ENCODE peak calls at places on chromosomes 11 and 22, in five cellular contexts. X is WTC11, Q is GM20000, C is Peyer's patch, J is bronchial epithelial cell. F is an unnamed sample.

GRCh38 chr11:46039990-46040389 is 81.3 kb downstream of the PHF21A start:
- DNase-seq in C (no peak), Q (no peak), J (no peak), X (no peak), F (no peak)

GRCh38 chr22:43185860-43186261 is 1.1 kb downstream of the TTLL12 start:
- DNase-seq in Q (no peak), C (peak), X (no peak), J (peak), F (no peak)

GRCh38 chr11:78190374-78190773 is 1.7 kb downstream of the USP35 start:
- DNase-seq in J (no peak), Q (no peak), X (no peak), C (peak), F (no peak)

GRCh38 chr22:39724857-39725256 is 154.3 kb downstream of the CACNA1I start:
- DNase-seq in Q (no peak), X (no peak), J (no peak), C (no peak), F (no peak)

GRCh38 chr11:106482920-106483761 is 405.7 kb downstream of the AASDHPPT start:
- DNase-seq in Q (no peak), X (no peak), J (peak), C (no peak), F (no peak)

GRCh38 chr11:134535029-134536025 is 123.3 kb upstream of the B3GAT1 start:
- DNase-seq in C (no peak), Q (no peak), J (no peak), X (no peak), F (no peak)

GRCh38 chr11:29317669-29318068 is 699.2 kb downstream of the KCNA4 start:
- DNase-seq in C (no peak), Q (no peak), X (no peak), J (no peak), F (no peak)

GRCh38 chr11:78338138-78338537 is 79.5 kb downstream of the GAB2 start:
- DNase-seq in Q (no peak), X (no peak), C (no peak), J (no peak), F (no peak)

GRCh38 chr22:25827415-25827814 is 85.4 kb downstream of the MYO18B start:
- DNase-seq in Q (no peak), C (no peak), J (no peak), X (no peak), F (no peak)

GRCh38 chr11:14065153-14065552 is 102.6 kb downstream of the SPON1 start:
- DNase-seq in C (peak), X (no peak), J (no peak), Q (no peak), F (no peak)

GRCh38 chr11:104654414-104654813 is 243.8 kb downstream of the CASP12 start:
- DNase-seq in Q (no peak), J (no peak), C (no peak), X (no peak), F (no peak)

GRCh38 chr11:133064152-133064877 is 468.0 kb downstream of the OPCML start:
- DNase-seq in X (peak), C (peak), Q (peak), J (no peak), F (peak)

GRCh38 chr22:17257091-17257490 is 37.9 kb upstream of the ADA2 start:
- DNase-seq in X (peak), Q (no peak), C (no peak), J (no peak), F (no peak)

GRCh38 chr11:75893202-75893601 is 78.2 kb downstream of the UVRAG start:
- DNase-seq in X (no peak), C (no peak), J (no peak), Q (peak), F (peak)

GRCh38 chr11:64056213-64056785 is 20.6 kb downstream of the FLRT1 start:
- DNase-seq in C (no peak), Q (no peak), J (no peak), X (no peak), F (no peak)

GRCh38 chr11:109000531-109000930 is 335.7 kb downstream of the DDX10 start:
- DNase-seq in Q (no peak), X (no peak), J (peak), C (no peak), F (no peak)

GRCh38 chr11:43943357-43943930 is 1.0 kb downstream of the C11orf96 start:
- DNase-seq in Q (no peak), J (no peak), C (no peak), X (peak), F (no peak)

GRCh38 chr11:44858796-44859527 is 91.7 kb downstream of the TP53I11 start:
- DNase-seq in X (peak), Q (no peak), C (no peak), J (no peak), F (no peak)

GRCh38 chr11:93958991-93959390 is 62.2 kb upstream of the HEPHL1 start:
- DNase-seq in X (no peak), Q (no peak), C (no peak), J (no peak), F (no peak)

GRCh38 chr22:21791635-21792625 is 56.3 kb upstream of the YPEL1 start:
- DNase-seq in C (no peak), Q (peak), X (no peak), J (peak), F (peak)

GRCh38 chr11:1276061-1276790 is 33.2 kb downstream of the TOLLIP start:
- DNase-seq in C (no peak), J (no peak), X (no peak), Q (no peak), F (no peak)

GRCh38 chr11:129788278-129788677 is 27.4 kb upstream of the TMEM45B start:
- DNase-seq in Q (no peak), J (no peak), C (no peak), X (no peak), F (no peak)

GRCh38 chr11:31045335-31045734 is 324.2 kb downstream of the DCDC1 start:
- DNase-seq in C (no peak), Q (no peak), J (peak), X (no peak), F (no peak)
- TF ChIP-seq CTCF in C (no peak), Q (no peak), J (no peak), X (peak), F (no peak)

GRCh38 chr11:128201801-128202200 is 385.6 kb downstream of the ETS1 start:
- DNase-seq in C (no peak), X (no peak), Q (no peak), J (no peak), F (no peak)

GRCh38 chr11:128206476-128206875 is 380.9 kb downstream of the ETS1 start:
- DNase-seq in C (no peak), X (no peak), Q (no peak), J (peak), F (no peak)

GRCh38 chr11:128207861-128208321 is 379.5 kb downstream of the ETS1 start:
- DNase-seq in C (no peak), J (peak), X (no peak), Q (no peak), F (no peak)

GRCh38 chr11:128205796-128206195 is 381.6 kb downstream of the ETS1 start:
- DNase-seq in X (no peak), C (no peak), J (peak), Q (no peak), F (no peak)

GRCh38 chr11:128204898-128205297 is 382.5 kb downstream of the ETS1 start:
- DNase-seq in X (no peak), Q (no peak), J (no peak), C (no peak), F (no peak)
- TF ChIP-seq CTCF in X (no peak), Q (no peak), J (no peak), C (no peak), F (no peak)

GRCh38 chr11:47233989-47234668 is 14.5 kb downstream of the ACP2 start:
- DNase-seq in C (no peak), Q (no peak), J (peak), X (peak), F (no peak)
- TF ChIP-seq CTCF in C (no peak), Q (no peak), J (peak), X (no peak), F (no peak)

GRCh38 chr11:126793596-126793995 is 207.0 kb downstream of the KIRREL3 start:
- DNase-seq in X (no peak), C (no peak), Q (no peak), J (no peak), F (no peak)

GRCh38 chr11:126791991-126792390 is 208.6 kb downstream of the KIRREL3 start:
- DNase-seq in C (no peak), Q (no peak), X (no peak), J (no peak), F (no peak)

GRCh38 chr11:126790550-126790981 is 210.0 kb downstream of the KIRREL3 start:
- DNase-seq in C (no peak), J (peak), Q (no peak), X (peak), F (no peak)

DNA sequence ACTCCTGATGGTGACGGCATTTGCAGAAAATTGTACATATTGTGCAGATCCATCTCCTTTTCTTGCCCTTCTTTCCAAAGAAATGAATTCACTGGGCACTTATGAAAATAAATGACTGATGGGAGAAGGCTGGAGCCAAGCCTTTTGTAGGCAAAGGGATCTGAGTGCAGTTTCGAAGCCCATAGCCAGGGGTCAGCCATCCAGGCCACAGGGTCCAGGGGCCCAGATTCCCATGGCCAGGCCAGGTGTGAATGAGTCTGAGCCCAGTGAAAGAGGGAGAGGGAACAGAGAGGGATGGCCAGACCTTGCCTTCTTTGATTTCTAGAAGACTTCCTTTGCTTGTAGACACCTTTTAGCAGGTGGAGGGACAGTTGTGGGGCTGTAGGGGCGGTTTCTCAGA is 209.1 kb downstream of the KIRREL3 start:
- DNase-seq in C (no peak), J (no peak), Q (no peak), X (peak), F (no peak)
- TF ChIP-seq CTCF in C (no peak), J (no peak), Q (no peak), X (peak), F (no peak)

GRCh38 chr11:66494935-66495334 is 14.7 kb downstream of the DPP3 start:
- DNase-seq in J (no peak), C (no peak), Q (no peak), X (peak), F (no peak)
- TF ChIP-seq CTCF in J (no peak), C (no peak), Q (no peak), X (no peak), F (no peak)

GRCh38 chr11:4825132-4825531 is 4.0 kb downstream of the OR51F2 start:
- DNase-seq in C (no peak), J (no peak), Q (no peak), X (no peak), F (no peak)

GRCh38 chr11:4821021-4821420 is at the start of gene OR51F2:
- DNase-seq in C (no peak), X (no peak), J (no peak), Q (no peak), F (no peak)

GRCh38 chr11:4830909-4831308 is 9.8 kb downstream of the OR51F2 start:
- DNase-seq in X (no peak), J (no peak), Q (no peak), C (no peak), F (no peak)

DNA sequence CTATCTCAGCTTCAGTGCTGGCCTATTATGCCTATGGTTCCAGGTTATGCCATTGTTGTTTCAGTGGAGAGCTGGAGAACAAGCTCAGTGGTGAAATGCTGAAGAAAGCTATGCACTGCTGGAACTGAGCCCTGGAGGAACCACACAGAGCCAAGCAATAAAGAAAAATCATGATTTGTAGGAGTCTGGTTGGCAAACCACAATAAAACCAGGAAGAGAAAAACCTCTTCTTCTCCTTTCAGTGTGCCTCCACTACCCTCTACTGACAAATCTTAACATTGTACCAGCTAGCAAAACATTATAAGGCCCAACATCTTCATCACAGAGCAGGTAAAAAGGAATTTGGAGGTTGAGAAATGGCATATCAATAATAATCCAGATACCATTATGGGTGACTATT is 5.3 kb downstream of the OR51F2 start:
- DNase-seq in C (no peak), J (no peak), X (no peak), Q (no peak), F (no peak)
- TF ChIP-seq CTCF in C (peak), J (peak), X (peak), Q (no peak), F (no peak)

GRCh38 chr11:17768547-17768946 is 34.0 kb downstream of the KCNC1 start:
- DNase-seq in Q (no peak), X (no peak), C (peak), J (no peak), F (no peak)

GRCh38 chr11:17769218-17769617 is 34.6 kb downstream of the KCNC1 start:
- DNase-seq in X (no peak), J (no peak), C (no peak), Q (no peak), F (no peak)

GRCh38 chr11:17771415-17771814 is 36.8 kb downstream of the KCNC1 start:
- DNase-seq in Q (no peak), X (no peak), J (no peak), C (peak), F (no peak)

GRCh38 chr11:17770917-17771316 is 36.3 kb downstream of the KCNC1 start:
- DNase-seq in X (no peak), C (no peak), Q (no peak), J (peak), F (no peak)

GRCh38 chr11:17770048-17770652 is 35.6 kb downstream of the KCNC1 start:
- DNase-seq in Q (no peak), X (peak), J (no peak), C (peak), F (no peak)
- TF ChIP-seq CTCF in Q (no peak), X (no peak), J (peak), C (peak), F (no peak)

DNA sequence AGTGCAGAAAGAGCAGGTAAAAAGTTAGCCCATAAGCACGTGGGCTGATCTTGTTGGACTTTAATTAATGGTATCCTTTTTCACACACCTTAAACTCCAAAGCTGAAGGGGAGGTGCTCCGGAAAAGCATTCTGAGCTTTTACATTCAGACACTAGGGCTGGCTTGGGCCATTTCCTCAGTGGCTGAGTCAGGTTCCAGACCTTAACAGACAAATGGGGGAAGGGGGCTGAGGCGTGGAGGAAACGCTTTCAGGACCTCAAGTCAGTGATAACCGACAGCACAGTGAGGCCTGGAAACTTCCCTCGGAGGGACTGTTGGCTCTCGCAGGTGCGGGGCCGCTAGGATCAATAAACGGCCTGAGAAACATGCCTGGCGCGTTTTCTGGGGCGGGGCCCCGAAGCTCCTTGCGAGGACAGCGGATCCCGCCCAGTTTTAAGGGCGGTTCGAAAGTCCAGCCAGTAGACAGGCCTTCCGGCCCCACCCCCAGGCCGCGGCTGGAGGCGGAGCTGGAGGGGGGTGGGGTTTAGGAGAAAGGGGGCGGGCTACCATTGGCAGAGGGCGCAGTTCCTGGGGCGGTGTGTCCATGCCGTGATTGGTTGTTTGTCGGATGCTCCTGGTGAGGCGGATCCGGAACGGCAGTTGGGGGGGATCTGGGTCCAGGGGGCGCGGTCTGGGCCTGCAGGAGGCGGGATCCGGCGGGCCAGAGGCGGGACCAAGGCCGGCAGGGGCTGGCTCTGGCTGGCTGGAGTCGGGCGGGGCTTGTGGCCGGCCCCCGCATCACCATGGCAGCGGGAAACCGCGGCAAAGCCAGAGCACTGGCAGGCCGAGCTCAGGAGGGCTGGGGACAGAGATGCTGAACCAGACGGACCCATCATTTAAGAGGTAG is 8.0 kb downstream of the C11orf52 start:
- DNase-seq in X (peak), J (peak), Q (peak), C (peak), F (peak)
- TF ChIP-seq CTCF in X (no peak), J (peak), Q (no peak), C (peak), F (no peak)

GRCh38 chr11:34890089-34890488 is 26.1 kb downstream of the APIP start:
- DNase-seq in X (no peak), Q (no peak), C (no peak), J (peak), F (no peak)
- TF ChIP-seq CTCF in X (no peak), Q (no peak), C (peak), J (peak), F (peak)

F was measured in GM10248.